ENCODE peak calls at places on chromosome 5, in seven cellular contexts. R is GM12878, G is HCT116, Y is HepG2, A is IMR-90, J is K562, M is H1. N is an unnamed sample.

GRCh38 chr5:112366987-112367386 is 52.1 kb downstream of the EPB41L4A start:
- DNase-seq in R (no peak), G (peak; percentile 26), Y (peak; percentile 20), A (no peak), J (peak; percentile 21), M (no peak), N (no peak)

GRCh38 chr5:149422429-149423286 is 43.6 kb upstream of the IL17B start:
- DNase-seq in R (no peak), G (no peak), Y (peak; percentile 74), A (peak; percentile 95), J (peak; percentile 31), M (no peak), N (peak; percentile 63)

GRCh38 chr5:82422001-82422740 is 144.0 kb upstream of the RPS23 start:
- DNase-seq in R (no peak), G (no peak), Y (no peak), A (no peak), J (no peak), M (no peak), N (no peak)

GRCh38 chr5:62522811-62523210 is 55.8 kb upstream of the LRRC70 start:
- DNase-seq in R (no peak), G (no peak), Y (no peak), A (no peak), J (no peak), M (no peak), N (no peak)

GRCh38 chr5:178995341-178995690 is 196 bp upstream of the GRM6 start:
- DNase-seq in R (no peak), G (no peak), Y (no peak), A (no peak), J (no peak), M (no peak), N (no peak)

GRCh38 chr5:157449011-157449723 is 10.8 kb upstream of the NIPAL4 start:
- DNase-seq in R (no peak), G (no peak), Y (no peak), A (no peak), J (no peak), M (no peak), N (no peak)

GRCh38 chr5:115767424-115767823 is 49.0 kb downstream of the CDO1 start:
- DNase-seq in R (peak; percentile 4), G (no peak), Y (no peak), A (no peak), J (no peak), M (no peak), N (no peak)

GRCh38 chr5:132023258-132024116 is 12.0 kb upstream of the ACSL6 start:
- DNase-seq in R (no peak), G (no peak), Y (no peak), A (no peak), J (no peak), M (no peak), N (no peak)

DNA sequence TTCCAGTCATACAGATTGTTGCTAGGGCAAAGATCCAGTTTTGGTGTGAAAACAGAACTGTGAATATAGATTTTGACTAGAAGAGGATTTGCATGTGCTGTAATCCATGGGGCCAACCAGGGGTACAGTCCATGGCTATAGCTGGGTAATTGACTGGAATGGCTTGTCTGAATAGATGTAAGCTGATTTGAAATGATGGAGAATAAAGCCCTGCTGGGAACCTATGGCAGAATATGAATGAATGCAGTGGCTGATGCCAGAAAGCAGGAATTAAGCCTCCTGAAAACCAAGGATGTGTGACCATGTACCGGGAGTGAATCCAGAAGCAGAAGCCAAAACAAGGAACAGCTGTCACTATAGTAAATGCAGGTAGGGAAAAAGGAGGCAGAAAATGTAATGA is 748.5 kb upstream of the CDH10 start:
- DNase-seq in R (no peak), G (no peak), Y (no peak), A (no peak), J (no peak), M (no peak), N (no peak)
- H2AFZ ChIP-seq in R (no peak overlapping the region), G (no peak overlapping the region), Y (no peak overlapping the region), A (no peak overlapping the region), J (no peak overlapping the region), M (no peak overlapping the region), N (no peak overlapping the region)

GRCh38 chr5:74209566-74209965 is 431.0 kb downstream of the ENC1 start:
- DNase-seq in R (no peak), G (no peak), Y (no peak), A (peak; percentile 47), J (no peak), M (no peak), N (no peak)

GRCh38 chr5:74212336-74212735 is 428.2 kb downstream of the ENC1 start:
- DNase-seq in R (no peak), G (peak; percentile 26), Y (peak; percentile 39), A (peak; percentile 30), J (peak; percentile 19), M (no peak), N (peak; percentile 49)

GRCh38 chr5:74201334-74202081 is 439.0 kb downstream of the ENC1 start:
- DNase-seq in R (peak; percentile 63), G (no peak), Y (no peak), A (peak; percentile 51), J (no peak), M (no peak), N (peak; percentile 85)

GRCh38 chr5:74205745-74206570 is 434.6 kb downstream of the ENC1 start:
- DNase-seq in R (no peak), G (no peak), Y (no peak), A (no peak), J (no peak), M (no peak), N (no peak)

DNA sequence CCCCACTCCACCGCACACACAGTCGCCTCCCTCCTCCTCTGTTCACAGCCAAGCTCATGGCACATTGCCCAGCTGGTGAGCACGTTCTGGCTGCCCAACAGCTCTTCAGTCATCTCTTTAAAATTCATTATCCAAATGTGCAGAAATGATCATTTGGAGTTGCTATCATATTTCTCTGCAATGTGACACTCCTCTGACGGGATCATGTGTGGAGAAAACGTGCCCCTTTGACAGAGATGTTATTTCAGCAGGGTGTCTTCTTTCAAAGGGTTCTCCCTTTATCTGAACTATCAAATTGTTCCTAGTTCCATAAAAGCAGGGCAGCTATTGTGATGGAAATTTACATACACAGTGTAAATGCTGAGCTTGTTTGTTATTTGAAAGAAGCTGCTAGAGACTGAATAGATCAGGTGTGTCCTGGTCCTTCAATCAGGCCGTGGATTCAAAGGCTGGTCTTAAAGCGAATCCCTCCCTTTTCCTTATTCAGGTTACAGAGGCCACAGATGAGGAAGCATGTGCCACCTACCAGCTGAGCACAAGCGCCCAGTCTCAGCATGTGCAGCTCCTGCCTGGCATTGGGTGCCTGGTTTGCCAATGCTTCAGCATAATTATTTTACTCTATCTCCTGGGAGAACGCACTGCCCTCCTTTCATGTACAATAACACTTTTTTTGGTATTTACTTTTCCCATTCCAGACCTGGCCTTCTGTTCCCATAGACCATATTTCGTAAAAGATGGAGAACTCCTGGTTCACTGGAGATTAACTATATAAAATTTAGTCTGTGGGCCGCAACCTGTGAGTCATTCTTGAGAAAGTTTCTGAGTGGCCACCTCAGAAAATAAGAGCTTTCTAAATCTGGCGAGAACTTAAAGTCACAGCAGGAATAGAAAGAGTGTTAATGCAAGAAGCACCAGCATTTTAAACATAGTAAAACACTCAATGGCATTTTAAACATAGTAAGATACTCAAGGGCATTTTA is 433.7 kb downstream of the ENC1 start:
- DNase-seq in R (no peak), G (no peak), Y (no peak), A (peak; percentile 78), J (no peak), M (peak; percentile 3), N (peak; percentile 85)
- TF ChIP-seq POLR2A in R (no peak), G (no peak), Y (no peak), A (no peak), J (no peak), M (no peak), N (no peak)

GRCh38 chr5:10456583-10457562 is 15.2 kb downstream of the ROPN1L start:
- DNase-seq in R (no peak), G (no peak), Y (no peak), A (peak; percentile 82), J (no peak), M (no peak), N (peak; percentile 43)
- H2AFZ ChIP-seq in R (no peak overlapping the region), G (no peak overlapping the region), Y (no peak overlapping the region), A (peak overlapping the region; percentile 73), J (no peak overlapping the region), M (no peak overlapping the region), N (peak overlapping the region; percentile 23)

GRCh38 chr5:151347364-151347763 is at the start of gene SLC36A2:
- DNase-seq in R (no peak), G (no peak), Y (no peak), A (no peak), J (no peak), M (no peak), N (no peak)
- TF ChIP-seq POLR2A in R (no peak), G (no peak), Y (no peak), A (no peak), J (no peak), M (no peak), N (no peak)

GRCh38 chr5:123094227-123094918 is 5.3 kb downstream of the PRDM6 start:
- DNase-seq in R (no peak), G (no peak), Y (no peak), A (peak; percentile 38), J (no peak), M (no peak), N (no peak)
- H2AFZ ChIP-seq in R (no peak overlapping the region), G (no peak overlapping the region), Y (no peak overlapping the region), A (peak overlapping the region; percentile 69), J (no peak overlapping the region), M (no peak overlapping the region), N (no peak overlapping the region)

DNA sequence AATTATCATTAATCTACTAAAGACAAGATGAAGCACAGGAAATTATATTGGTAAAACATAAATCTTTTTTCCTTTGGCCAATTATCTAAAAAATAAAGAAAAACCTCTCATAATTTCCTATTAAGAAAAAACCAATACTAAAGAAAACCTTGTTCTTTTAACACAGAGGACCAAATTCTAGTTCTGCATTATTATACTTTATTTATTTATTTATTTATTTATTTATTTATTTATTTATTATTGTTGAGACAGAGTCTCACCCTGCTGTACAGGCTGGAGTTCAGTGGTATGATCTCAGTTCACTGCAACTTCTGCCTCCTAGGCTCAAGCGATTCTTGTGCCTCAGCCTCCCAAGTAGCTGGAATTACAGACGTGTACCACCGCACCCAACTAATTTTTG is 377.8 kb upstream of the ADAMTS16 start:
- DNase-seq in R (no peak), G (no peak), Y (no peak), A (no peak), J (no peak), M (no peak), N (no peak)
- TF ChIP-seq POLR2A in R (no peak), G (no peak), Y (no peak), A (no peak), J (no peak), M (no peak), N (no peak)